ENCODE peak calls at places on chromosomes 5 and 9, in four cellular contexts. D is B cell, R is GM10248, X is AG09309. V is an unnamed sample.

GRCh38 chr5:170382790-170383189 is 6.4 kb downstream of the KCNMB1 start:
- DNase-seq in D (no peak), R (no peak), X (no peak), V (no peak)

GRCh38 chr5:34914671-34915138 is 599 bp downstream of the RAD1 start:
- DNase-seq in D (no peak), R (no peak), X (no peak), V (no peak)

GRCh38 chr5:66639036-66639435 is 42.8 kb downstream of the MAST4 start:
- DNase-seq in D (no peak), R (peak), X (no peak), V (peak)

GRCh38 chr5:55694152-55694830 is 17.8 kb downstream of the SLC38A9 start:
- DNase-seq in D (no peak), R (no peak), X (no peak), V (no peak)

GRCh38 chr5:59665086-59665831 is 228.3 kb downstream of the PDE4D start:
- DNase-seq in D (no peak), R (no peak), X (no peak), V (no peak)

GRCh38 chr5:59517926-59518585 is 375.5 kb downstream of the PDE4D start:
- DNase-seq in D (no peak), R (no peak), X (no peak), V (no peak)

GRCh38 chr5:115800108-115800507 is 16.4 kb downstream of the CDO1 start:
- DNase-seq in D (no peak), R (no peak), X (no peak), V (no peak)

GRCh38 chr9:90433398-90433890 is 209.2 kb downstream of the DIRAS2 start:
- DNase-seq in D (no peak), R (no peak), X (no peak), V (no peak)

GRCh38 chr5:14143843-14144585 is 872 bp downstream of the TRIO start:
- DNase-seq in D (peak), R (peak), X (no peak), V (peak)

GRCh38 chr5:69335341-69335975 is 2.9 kb upstream of the CCDC125 start:
- DNase-seq in D (no peak), R (no peak), X (no peak), V (no peak)

GRCh38 chr5:61370496-61370895 is 38.4 kb downstream of the ZSWIM6 start:
- DNase-seq in D (no peak), R (no peak), X (no peak), V (no peak)

GRCh38 chr9:129006328-129007034 is 21.6 kb downstream of the SH3GLB2 start:
- DNase-seq in D (peak), R (peak), X (peak), V (peak)

GRCh38 chr9:133640160-133640559 is 4.0 kb downstream of the DBH start:
- DNase-seq in D (no peak), R (no peak), X (no peak), V (no peak)

GRCh38 chr5:173736923-173737412 is 120.5 kb upstream of the BOD1 start:
- DNase-seq in D (peak), R (peak), X (no peak), V (peak)

GRCh38 chr9:34869390-34869789 is 88.7 kb upstream of the PHF24 start:
- DNase-seq in D (no peak), R (no peak), X (no peak), V (no peak)

GRCh38 chr5:157109744-157110143 is 900 bp upstream of the HAVCR2 start:
- DNase-seq in D (peak), R (peak), X (no peak), V (peak)

GRCh38 chr5:137635521-137635921 is 100.4 kb downstream of the KLHL3 start:
- DNase-seq in D (no peak), R (no peak), X (no peak), V (no peak)

GRCh38 chr5:138975098-138975847 is 100.1 kb upstream of the LRRTM2 start:
- DNase-seq in D (no peak), R (peak), X (peak), V (no peak)

GRCh38 chr5:84790406-84790805 is 405.7 kb upstream of the EDIL3 start:
- DNase-seq in D (no peak), R (no peak), X (no peak), V (no peak)

GRCh38 chr9:2602704-2603116 is 18.9 kb upstream of the VLDLR start:
- DNase-seq in D (no peak), R (no peak), X (no peak), V (peak)

GRCh38 chr5:96734871-96735325 is 72.7 kb downstream of the CAST start:
- DNase-seq in D (no peak), R (no peak), X (no peak), V (no peak)

GRCh38 chr9:136499935-136500910 is 17.4 kb upstream of the SEC16A start:
- DNase-seq in D (no peak), R (no peak), X (no peak), V (no peak)

GRCh38 chr5:81750308-81751008 is 439 bp downstream of the SSBP2 start:
- DNase-seq in D (peak), R (peak), X (no peak), V (peak)

GRCh38 chr5:77499973-77500372 is 7.9 kb upstream of the WDR41 start:
- DNase-seq in D (no peak), R (no peak), X (no peak), V (no peak)

GRCh38 chr9:10268500-10269485 is 344.0 kb downstream of the PTPRD start:
- DNase-seq in D (no peak), R (peak), X (no peak), V (peak)

GRCh38 chr9:17349816-17350215 is 215.0 kb downstream of the CNTLN start:
- DNase-seq in D (no peak), R (no peak), X (no peak), V (no peak)

GRCh38 chr5:39411051-39411450 is 13.7 kb downstream of the DAB2 start:
- DNase-seq in D (no peak), R (no peak), X (no peak), V (no peak)

GRCh38 chr5:27908341-27908740 is 870.0 kb upstream of the CDH9 start:
- DNase-seq in D (no peak), R (no peak), X (no peak), V (no peak)

GRCh38 chr5:78534148-78535009 is 114.2 kb downstream of the LHFPL2 start:
- DNase-seq in D (no peak), R (no peak), X (no peak), V (no peak)

GRCh38 chr5:33032161-33033085 is 321.3 kb downstream of the NPR3 start:
- DNase-seq in D (no peak), R (no peak), X (peak), V (no peak)

GRCh38 chr5:178232124-178232919 is at the start of gene PHYKPL:
- DNase-seq in D (peak), R (peak), X (no peak), V (peak)

GRCh38 chr9:105690742-105691141 is 3.6 kb upstream of the TMEM38B start:
- DNase-seq in D (no peak), R (no peak), X (no peak), V (no peak)

GRCh38 chr5:1008451-1009358 is at the start of gene NKD2:
- DNase-seq in D (peak), R (peak), X (no peak), V (peak)

GRCh38 chr5:171956870-171957501 is 49.5 kb downstream of the FBXW11 start:
- DNase-seq in D (no peak), R (no peak), X (no peak), V (no peak)

GRCh38 chr5:83255268-83255667 is 177.9 kb downstream of the XRCC4 start:
- DNase-seq in D (no peak), R (no peak), X (peak), V (no peak)

GRCh38 chr5:55989860-55990259 is 4.9 kb downstream of the IL6ST start:
- DNase-seq in D (no peak), R (no peak), X (no peak), V (no peak)

GRCh38 chr9:125476645-125477044 is 215.0 kb downstream of the GAPVD1 start:
- DNase-seq in D (no peak), R (no peak), X (no peak), V (no peak)

GRCh38 chr5:145660897-145661650 is 174.1 kb downstream of the PRELID2 start:
- DNase-seq in D (no peak), R (no peak), X (peak), V (no peak)

GRCh38 chr5:15647251-15647650 is 147.3 kb downstream of the FBXL7 start:
- DNase-seq in D (no peak), R (no peak), X (no peak), V (no peak)

GRCh38 chr5:36214434-36214833 is 27.3 kb downstream of the NADK2 start:
- DNase-seq in D (no peak), R (no peak), X (no peak), V (no peak)

GRCh38 chr9:98536542-98537173 is 172.1 kb downstream of the GABBR2 start:
- DNase-seq in D (no peak), R (peak), X (no peak), V (peak)
- TF ChIP-seq CTCF in D (no peak), R (peak), X (peak), V (peak)

GRCh38 chr9:4229252-4229651 is 70.6 kb downstream of the GLIS3 start:
- DNase-seq in D (no peak), R (no peak), X (no peak), V (no peak)
- TF ChIP-seq CTCF in D (no peak), R (no peak), X (no peak), V (no peak)

DNA sequence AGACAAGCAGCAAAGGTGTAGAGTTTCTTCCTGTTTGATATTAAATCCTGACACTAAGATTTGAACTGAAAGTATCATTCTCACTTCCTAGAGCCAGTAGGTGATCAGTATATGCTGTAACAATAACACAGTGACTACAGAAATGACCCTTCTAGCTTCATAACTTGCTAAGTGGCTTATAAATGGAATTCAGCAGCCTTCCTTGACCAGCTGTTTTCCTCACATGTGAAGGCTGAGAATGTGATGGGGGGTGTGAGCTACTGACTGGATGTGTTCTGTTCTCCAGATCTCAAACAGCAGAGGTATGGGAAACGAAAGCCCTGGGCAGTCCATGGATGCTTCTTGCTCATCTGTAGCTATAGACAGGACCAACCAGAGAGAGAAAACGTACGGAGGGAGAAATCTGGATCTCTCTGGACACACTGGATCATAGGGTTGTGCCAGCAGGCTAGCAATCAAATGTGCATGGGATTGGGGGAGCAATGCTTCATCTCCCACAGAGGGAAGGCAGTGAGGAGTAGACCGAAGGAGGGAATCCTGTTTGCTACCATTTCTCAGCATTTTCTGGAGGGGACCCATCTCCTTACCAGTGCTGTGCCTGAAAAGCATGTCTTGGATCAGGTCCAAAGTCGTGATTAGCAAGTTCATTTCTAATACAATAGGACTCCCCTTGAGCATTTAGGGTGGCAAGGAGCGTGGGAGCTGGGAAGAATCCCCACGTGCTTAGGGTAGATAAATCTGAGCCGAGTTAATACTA is 39.4 kb downstream of the TNFAIP8 start:
- DNase-seq in D (no peak), R (no peak), X (no peak), V (no peak)
- TF ChIP-seq CTCF in D (no peak), R (no peak), X (no peak), V (no peak)

GRCh38 chr9:135065151-135065550 is 22.3 kb upstream of the OLFM1 start:
- DNase-seq in D (peak), R (no peak), X (no peak), V (no peak)
- TF ChIP-seq CTCF in D (no peak), R (no peak), X (no peak), V (no peak)

GRCh38 chr9:79955300-79955699 is 383.5 kb downstream of the TLE4 start:
- DNase-seq in D (no peak), R (no peak), X (no peak), V (no peak)
- TF ChIP-seq CTCF in D (peak), R (peak), X (peak), V (peak)

GRCh38 chr9:106707722-106708121 is 155.2 kb upstream of the ZNF462 start:
- DNase-seq in D (no peak), R (no peak), X (no peak), V (no peak)

GRCh38 chr9:106701611-106702010 is 161.4 kb upstream of the ZNF462 start:
- DNase-seq in D (no peak), R (no peak), X (no peak), V (no peak)

GRCh38 chr9:106707291-106707690 is 155.7 kb upstream of the ZNF462 start:
- DNase-seq in D (no peak), R (no peak), X (no peak), V (no peak)

GRCh38 chr9:106700676-106701075 is 162.3 kb upstream of the ZNF462 start:
- DNase-seq in D (no peak), R (no peak), X (no peak), V (no peak)

DNA sequence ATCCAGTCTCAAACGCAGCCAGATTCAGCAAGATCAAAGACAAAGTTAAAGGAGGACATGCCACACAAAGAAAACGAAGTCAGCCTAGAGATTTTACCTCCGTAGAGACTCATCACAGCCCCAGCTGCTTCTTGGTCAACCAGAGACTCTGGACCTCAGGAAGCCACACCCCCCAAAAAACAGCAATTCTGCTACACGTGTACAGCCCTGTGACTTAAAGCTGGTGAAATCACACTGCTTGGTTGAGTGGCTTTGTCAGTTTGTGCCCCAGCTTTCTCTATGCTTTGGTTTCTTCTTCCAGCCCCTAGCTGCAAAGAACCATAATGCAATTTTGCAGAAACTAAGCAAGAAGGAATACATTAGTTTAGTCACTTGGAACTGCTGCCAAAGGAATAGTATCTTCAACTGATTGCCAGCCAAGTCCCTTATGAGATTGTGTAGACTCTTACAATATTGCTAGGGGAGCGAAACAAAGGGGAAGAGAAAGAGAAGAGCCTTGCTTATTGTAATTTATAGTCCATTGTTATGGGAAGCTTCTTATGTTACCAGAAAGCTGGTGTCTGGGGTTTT is 158.8 kb upstream of the ZNF462 start:
- DNase-seq in D (no peak), R (no peak), X (no peak), V (no peak)
- TF ChIP-seq CTCF in D (no peak), R (no peak), X (no peak), V (no peak)

DNA sequence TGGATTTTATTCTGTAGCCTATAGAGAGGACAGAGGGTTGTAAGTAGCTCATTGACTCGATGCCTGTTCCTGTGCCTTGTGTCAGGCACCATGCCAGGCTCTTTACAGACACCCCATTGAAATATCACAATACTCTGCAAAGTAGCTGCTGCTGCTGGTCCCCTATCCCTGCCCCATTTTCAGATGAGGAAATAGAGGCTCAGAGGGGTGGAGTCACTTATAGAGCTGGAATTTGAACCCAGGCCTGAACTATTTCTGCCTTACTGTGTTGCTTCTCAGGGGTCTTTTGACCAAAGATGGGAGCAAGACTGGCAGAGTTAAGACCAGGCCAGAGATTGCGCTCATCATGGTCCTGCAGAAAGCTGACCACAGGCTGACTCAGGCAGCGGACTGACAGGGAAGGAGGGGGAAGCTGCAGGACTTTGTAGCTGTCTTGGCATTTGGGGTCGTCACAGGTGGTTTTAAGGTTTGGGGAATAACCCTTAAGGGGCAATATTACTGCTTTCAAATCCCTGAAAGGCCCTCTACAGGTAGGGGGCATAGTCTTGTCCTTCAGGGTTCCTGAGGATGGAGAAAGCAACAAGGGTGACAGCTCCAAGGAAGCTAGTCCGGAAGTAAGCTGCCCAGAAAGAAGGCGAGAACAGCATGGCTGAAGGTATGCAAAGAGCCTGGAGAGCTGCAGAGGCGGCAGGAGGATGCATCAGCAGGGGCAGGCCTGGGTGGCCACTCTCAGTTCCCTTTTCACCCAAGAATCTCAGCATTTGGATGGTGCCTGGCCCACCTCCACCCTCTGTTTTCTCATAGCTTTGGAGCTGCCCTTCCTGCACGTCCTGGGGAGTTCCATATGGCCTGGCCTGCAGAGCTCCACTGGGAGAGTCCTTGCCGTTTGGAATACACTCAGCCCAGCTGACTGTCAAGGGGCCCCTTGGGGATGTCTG is 18.3 kb upstream of the NDST1 start:
- DNase-seq in D (peak), R (peak), X (no peak), V (peak)
- TF ChIP-seq CTCF in D (no peak), R (no peak), X (no peak), V (no peak)

DNA sequence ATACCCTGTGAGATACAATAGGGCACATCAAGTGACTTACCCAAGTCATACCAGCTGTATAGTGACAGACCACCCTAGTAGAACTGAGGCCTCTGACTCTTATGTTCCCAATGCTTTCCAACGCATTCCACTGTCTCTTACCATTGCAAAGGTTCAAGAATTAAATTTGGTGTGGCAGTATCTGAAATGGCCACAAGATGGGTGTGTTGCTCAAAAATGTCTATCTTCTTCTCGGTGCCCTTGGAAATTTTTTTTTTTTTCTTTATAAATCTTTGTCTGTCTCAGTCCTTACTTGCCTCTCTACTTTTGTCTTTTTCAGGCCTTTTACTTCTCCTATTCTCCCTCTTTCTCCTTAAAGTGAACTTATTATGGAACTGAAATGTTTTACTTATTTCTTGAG is 48.4 kb downstream of the GPR21 start:
- DNase-seq in D (peak), R (no peak), X (no peak), V (no peak)
- TF ChIP-seq CTCF in D (peak), R (peak), X (peak), V (peak)